ENCODE peak calls at places on chromosomes 12 and 14, in seven cellular contexts. J is AG08396, O is mesenchymal stem cell, X is mesendoderm, H is fibroblast of the conjunctiva, Z is brain microvascular endothelial cell, Q is GM04504. E is an unnamed sample.

GRCh38 chr12:108337235-108338223 is 1.6 kb downstream of the CMKLR1 start:
- DNase-seq in J (peak; percentile 62), O (no peak), X (peak; percentile 85), H (no peak), Z (peak; percentile 42), Q (no peak), E (peak; percentile 46)

GRCh38 chr12:108285016-108285415 is 54.1 kb downstream of the CMKLR1 start:
- DNase-seq in J (no peak), O (no peak), X (no peak), H (no peak), Z (no peak), Q (no peak), E (no peak)

GRCh38 chr12:14774074-14774943 is 29.0 kb downstream of the WBP11 start:
- DNase-seq in J (peak; percentile 91), O (peak; percentile 97), X (peak; percentile 98), H (peak; percentile 96), Z (peak; percentile 96), Q (peak; percentile 92), E (peak; percentile 97)

GRCh38 chr14:31560759-31561154 is 447 bp upstream of the NUBPL start:
- DNase-seq in J (peak; percentile 12), O (peak; percentile 50), X (peak; percentile 29), H (no peak), Z (no peak), Q (no peak), E (no peak)

GRCh38 chr14:93970589-93970966 is 5.8 kb downstream of the ASB2 start:
- DNase-seq in J (no peak), O (no peak), X (no peak), H (no peak), Z (no peak), Q (no peak), E (peak; percentile 31)

GRCh38 chr14:96066976-96067375 is 27.8 kb downstream of the C14orf132 start:
- DNase-seq in J (no peak), O (no peak), X (no peak), H (no peak), Z (no peak), Q (no peak), E (no peak)

GRCh38 chr14:101224356-101225115 is 321.0 kb upstream of the RTL1 start:
- DNase-seq in J (no peak), O (no peak), X (no peak), H (no peak), Z (no peak), Q (no peak), E (no peak)

GRCh38 chr14:56119221-56119967 is 1.2 kb downstream of the PELI2 start:
- DNase-seq in J (peak; percentile 48), O (peak; percentile 53), X (peak; percentile 73), H (no peak), Z (peak; percentile 20), Q (no peak), E (peak; percentile 47)

GRCh38 chr12:93704122-93704521 is 26.9 kb downstream of the CRADD start:
- DNase-seq in J (no peak), O (no peak), X (no peak), H (no peak), Z (no peak), Q (no peak), E (no peak)

GRCh38 chr12:53737951-53738833 is 10.9 kb upstream of the CALCOCO1 start:
- DNase-seq in J (no peak), O (no peak), X (peak; percentile 30), H (no peak), Z (no peak), Q (no peak), E (no peak)

GRCh38 chr12:55722948-55723347 is 2.8 kb downstream of the RDH5 start:
- DNase-seq in J (no peak), O (no peak), X (no peak), H (no peak), Z (no peak), Q (no peak), E (no peak)

GRCh38 chr12:1435044-1435443 is 159.3 kb downstream of the FBXL14 start:
- DNase-seq in J (no peak), O (no peak), X (no peak), H (no peak), Z (no peak), Q (no peak), E (peak; percentile 3)

GRCh38 chr12:65818454-65819382 is 5.6 kb upstream of the HMGA2 start:
- DNase-seq in J (peak; percentile 45), O (no peak), X (peak; percentile 29), H (no peak), Z (no peak), Q (no peak), E (no peak)

GRCh38 chr14:101083564-101084435 is 180.3 kb upstream of the RTL1 start:
- DNase-seq in J (no peak), O (no peak), X (peak; percentile 67), H (no peak), Z (no peak), Q (no peak), E (no peak)

GRCh38 chr14:28083456-28083855 is 683.1 kb upstream of the FOXG1 start:
- DNase-seq in J (no peak), O (no peak), X (no peak), H (no peak), Z (no peak), Q (no peak), E (no peak)

GRCh38 chr14:49972840-49973239 is 80.0 kb downstream of the ARF6 start:
- DNase-seq in J (peak; percentile 68), O (peak; percentile 94), X (no peak), H (peak; percentile 56), Z (peak; percentile 93), Q (peak; percentile 60), E (peak; percentile 76)

GRCh38 chr12:50242751-50243191 is 40.5 kb downstream of the LIMA1 start:
- DNase-seq in J (no peak), O (peak; percentile 40), X (no peak), H (no peak), Z (no peak), Q (no peak), E (no peak)

GRCh38 chr12:6932766-6933165 is 5.0 kb downstream of the ATN1 start:
- DNase-seq in J (no peak), O (no peak), X (no peak), H (no peak), Z (no peak), Q (no peak), E (no peak)

GRCh38 chr14:57526942-57527341 is 33.3 kb upstream of the CCDC198 start:
- DNase-seq in J (no peak), O (no peak), X (peak; percentile 69), H (no peak), Z (no peak), Q (no peak), E (peak; percentile 7)

GRCh38 chr12:2284857-2285256 is 232.1 kb downstream of the CACNA1C start:
- DNase-seq in J (peak; percentile 72), O (peak; percentile 72), X (peak; percentile 91), H (peak; percentile 73), Z (peak; percentile 61), Q (peak; percentile 64), E (peak; percentile 61)

GRCh38 chr12:48998497-48999353 is 450 bp downstream of the DDN start:
- DNase-seq in J (peak; percentile 63), O (peak; percentile 61), X (no peak), H (no peak), Z (no peak), Q (no peak), E (peak; percentile 28)

GRCh38 chr12:89556976-89557375 is 31.1 kb upstream of the POC1B start:
- DNase-seq in J (no peak), O (no peak), X (no peak), H (no peak), Z (no peak), Q (no peak), E (peak; percentile 81)

GRCh38 chr12:32776258-32776657 is 20.6 kb upstream of the YARS2 start:
- DNase-seq in J (no peak), O (no peak), X (no peak), H (no peak), Z (no peak), Q (no peak), E (no peak)

GRCh38 chr12:13941258-13942249 is 39.8 kb downstream of the GRIN2B start:
- DNase-seq in J (peak; percentile 13), O (peak; percentile 19), X (peak; percentile 91), H (peak; percentile 14), Z (peak; percentile 17), Q (peak; percentile 17), E (peak; percentile 32)

GRCh38 chr12:68119724-68120211 is 39.8 kb downstream of the IFNG start:
- DNase-seq in J (no peak), O (no peak), X (no peak), H (no peak), Z (no peak), Q (no peak), E (no peak)

GRCh38 chr12:76952995-76953394 is 74.2 kb upstream of the CSRP2 start:
- DNase-seq in J (no peak), O (no peak), X (peak; percentile 69), H (no peak), Z (no peak), Q (no peak), E (no peak)

GRCh38 chr12:32002848-32003493 is 43.8 kb downstream of the RESF1 start:
- DNase-seq in J (no peak), O (no peak), X (no peak), H (peak; percentile 2), Z (no peak), Q (no peak), E (no peak)

GRCh38 chr14:83894519-83894918 is 1635.4 kb upstream of the FLRT2 start:
- DNase-seq in J (no peak), O (no peak), X (no peak), H (no peak), Z (no peak), Q (no peak), E (no peak)

GRCh38 chr12:29771786-29772185 is 12.0 kb downstream of the TMTC1 start:
- DNase-seq in J (no peak), O (no peak), X (no peak), H (no peak), Z (no peak), Q (no peak), E (no peak)

GRCh38 chr12:95605875-95606274 is 54.6 kb upstream of the USP44 start:
- DNase-seq in J (no peak), O (no peak), X (no peak), H (no peak), Z (peak; percentile 22), Q (no peak), E (peak; percentile 95)

GRCh38 chr14:102590667-102591099 is 1.8 kb upstream of the RCOR1 start:
- DNase-seq in J (peak; percentile 39), O (peak; percentile 67), X (peak; percentile 82), H (peak; percentile 51), Z (no peak), Q (no peak), E (peak; percentile 77)

GRCh38 chr12:124005736-124006581 is 32.9 kb downstream of the ZNF664 start:
- DNase-seq in J (no peak), O (no peak), X (no peak), H (no peak), Z (no peak), Q (no peak), E (no peak)

GRCh38 chr12:4824415-4824814 is 85.3 kb upstream of the KCNA1 start:
- DNase-seq in J (peak; percentile 37), O (peak; percentile 1), X (peak; percentile 84), H (no peak), Z (peak; percentile 53), Q (peak; percentile 24), E (no peak)

GRCh38 chr12:67299526-67299925 is 30.4 kb downstream of the CAND1 start:
- DNase-seq in J (no peak), O (no peak), X (no peak), H (no peak), Z (no peak), Q (no peak), E (no peak)

GRCh38 chr14:77616133-77616453 is 344 bp downstream of the SPTLC2 start:
- DNase-seq in J (peak; percentile 29), O (no peak), X (no peak), H (no peak), Z (no peak), Q (no peak), E (no peak)

GRCh38 chr12:107351109-107351508 is 257.8 kb upstream of the CRY1 start:
- DNase-seq in J (no peak), O (no peak), X (peak; percentile 26), H (no peak), Z (no peak), Q (no peak), E (no peak)

GRCh38 chr14:105891221-105891602 is 364.8 kb downstream of the TMEM121 start:
- DNase-seq in J (no peak), O (no peak), X (no peak), H (no peak), Z (no peak), Q (no peak), E (no peak)

GRCh38 chr12:92365836-92366235 is 220.2 kb upstream of the BTG1 start:
- DNase-seq in J (no peak), O (no peak), X (no peak), H (no peak), Z (no peak), Q (no peak), E (no peak)

E was measured in dermis blood vessel endothelial cell.